ENCODE peak calls at places on chromosomes 2 and 18, in five cellular contexts. B is Panc1, M is sigmoid colon, O is suprapubic skin, K is GM12891. Y is an unnamed sample.

GRCh38 chr2:117931978-117932377 is 81.9 kb downstream of the CCDC93 start:
- DNase-seq in O (no peak), K (no peak), M (no peak), B (no peak), Y (no peak)

GRCh38 chr2:148259674-148260073 is 238.8 kb downstream of the MBD5 start:
- DNase-seq in O (no peak), M (no peak), K (no peak), B (no peak), Y (no peak)

GRCh38 chr18:79856119-79857080 is 58.7 kb downstream of the KCNG2 start:
- DNase-seq in O (no peak), M (no peak), B (no peak), K (peak; percentile 65), Y (peak; percentile 75)

GRCh38 chr2:6932833-6933232 is 15.6 kb downstream of the RNF144A start:
- DNase-seq in M (no peak), O (no peak), K (no peak), B (no peak), Y (no peak)

GRCh38 chr2:145748927-145749326 is 1229.0 kb upstream of the ZEB2 start:
- DNase-seq in K (no peak), O (no peak), B (no peak), M (no peak), Y (no peak)

GRCh38 chr2:223041527-223042109 is 10.4 kb upstream of the KCNE4 start:
- DNase-seq in M (peak; percentile 88), K (no peak), B (peak; percentile 30), O (peak; percentile 78), Y (no peak)

GRCh38 chr18:39188278-39188677 is 1622.7 kb upstream of the CELF4 start:
- DNase-seq in B (no peak), O (no peak), K (no peak), M (no peak), Y (no peak)

GRCh38 chr2:84481702-84482101 is 22.6 kb upstream of the SUCLG1 start:
- DNase-seq in M (no peak), B (no peak), O (no peak), K (no peak), Y (no peak)

GRCh38 chr2:234392230-234392629 is 104.7 kb downstream of the ARL4C start:
- DNase-seq in O (no peak), M (no peak), K (no peak), B (no peak), Y (no peak)

GRCh38 chr2:173761603-173762119 is 203.5 kb downstream of the SP3 start:
- DNase-seq in O (no peak), K (no peak), B (no peak), M (no peak), Y (no peak)

GRCh38 chr18:61308795-61309393 is 24.3 kb upstream of the CDH20 start:
- DNase-seq in B (no peak), M (no peak), K (no peak), O (no peak), Y (no peak)

GRCh38 chr18:48539406-48540328 is 836 bp downstream of the CTIF start:
- DNase-seq in O (peak; percentile 71), K (peak; percentile 33), B (no peak), M (peak; percentile 79), Y (peak; percentile 87)

GRCh38 chr18:2513616-2514015 is 57.7 kb downstream of the METTL4 start:
- DNase-seq in B (no peak), O (no peak), K (no peak), M (no peak), Y (no peak)

GRCh38 chr2:39780825-39781600 is 2.0 kb upstream of the THUMPD2 start:
- DNase-seq in M (no peak), B (no peak), K (no peak), O (no peak), Y (no peak)

GRCh38 chr2:240305369-240305962 is 130.0 kb upstream of the GPC1 start:
- DNase-seq in O (no peak), K (no peak), B (no peak), M (no peak), Y (peak; percentile 4)

DNA sequence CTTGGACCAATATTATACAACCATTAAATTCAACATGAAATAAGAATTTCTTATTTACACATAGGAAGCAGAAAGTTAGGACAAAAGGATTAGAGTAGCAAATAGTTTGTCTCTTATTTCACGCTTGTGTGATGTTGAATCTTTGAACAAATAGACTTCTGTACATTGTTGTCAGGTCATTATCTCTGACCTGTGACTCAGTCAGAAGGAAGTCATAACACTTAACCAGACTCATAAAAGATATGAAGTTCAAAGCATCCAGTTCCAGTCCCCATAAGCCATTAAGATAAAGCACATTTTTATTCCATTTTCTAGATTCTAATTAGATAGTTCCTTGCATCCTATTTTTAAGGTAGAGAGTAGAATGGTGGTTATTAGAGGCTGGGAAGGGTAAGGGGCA is 130.8 kb downstream of the UPP2 start:
- DNase-seq in B (no peak), O (no peak), M (no peak), K (no peak), Y (no peak)
- TF ChIP-seq POLR2AphosphoS5 in B (no peak), O (no peak), M (no peak), K (no peak), Y (no peak)

GRCh38 chr2:204354442-204354856 is 190.8 kb upstream of the PARD3B start:
- DNase-seq in K (no peak), M (no peak), B (no peak), O (no peak), Y (no peak)
- TF ChIP-seq POLR2AphosphoS5 in K (no peak), M (no peak), B (no peak), O (no peak), Y (no peak)

DNA sequence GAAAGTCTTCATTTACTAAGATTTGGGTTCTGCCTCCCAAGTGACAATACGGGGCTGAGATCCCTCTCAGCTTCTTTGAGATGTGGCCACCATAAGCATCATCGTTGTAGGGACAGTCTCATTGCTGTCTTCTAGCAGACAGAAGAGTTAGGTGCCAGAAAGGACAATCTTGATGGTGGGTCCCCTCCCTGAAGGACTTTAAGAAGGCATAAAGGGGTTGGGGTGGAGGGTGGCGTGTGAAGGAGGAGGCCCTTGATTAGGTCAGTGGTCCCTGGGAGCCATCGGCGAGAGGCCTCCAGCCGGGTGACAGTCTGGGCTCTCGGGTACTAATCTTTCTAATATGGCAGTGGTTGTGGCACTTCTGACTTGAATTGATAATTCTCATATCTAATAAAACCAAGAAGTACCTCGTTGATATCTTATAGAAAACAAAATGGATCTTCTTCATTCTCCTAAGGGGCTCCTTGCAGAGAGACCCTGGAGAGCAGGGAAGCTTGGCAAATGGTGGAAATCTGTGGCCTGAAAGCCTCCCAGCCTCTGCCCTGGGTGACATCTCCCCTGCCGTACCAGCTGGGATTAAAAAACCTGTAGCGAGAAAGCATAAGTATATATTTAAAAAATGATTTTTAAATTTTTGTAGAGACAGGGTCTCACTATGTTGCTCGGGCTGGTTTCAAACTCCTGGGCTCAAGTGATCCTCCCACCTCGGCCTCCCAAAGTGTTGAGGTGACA is 7.2 kb upstream of the PSMD1 start:
- DNase-seq in B (no peak), M (no peak), K (no peak), O (no peak), Y (no peak)
- TF ChIP-seq POLR2AphosphoS5 in B (no peak), M (no peak), K (no peak), O (no peak), Y (no peak)

DNA sequence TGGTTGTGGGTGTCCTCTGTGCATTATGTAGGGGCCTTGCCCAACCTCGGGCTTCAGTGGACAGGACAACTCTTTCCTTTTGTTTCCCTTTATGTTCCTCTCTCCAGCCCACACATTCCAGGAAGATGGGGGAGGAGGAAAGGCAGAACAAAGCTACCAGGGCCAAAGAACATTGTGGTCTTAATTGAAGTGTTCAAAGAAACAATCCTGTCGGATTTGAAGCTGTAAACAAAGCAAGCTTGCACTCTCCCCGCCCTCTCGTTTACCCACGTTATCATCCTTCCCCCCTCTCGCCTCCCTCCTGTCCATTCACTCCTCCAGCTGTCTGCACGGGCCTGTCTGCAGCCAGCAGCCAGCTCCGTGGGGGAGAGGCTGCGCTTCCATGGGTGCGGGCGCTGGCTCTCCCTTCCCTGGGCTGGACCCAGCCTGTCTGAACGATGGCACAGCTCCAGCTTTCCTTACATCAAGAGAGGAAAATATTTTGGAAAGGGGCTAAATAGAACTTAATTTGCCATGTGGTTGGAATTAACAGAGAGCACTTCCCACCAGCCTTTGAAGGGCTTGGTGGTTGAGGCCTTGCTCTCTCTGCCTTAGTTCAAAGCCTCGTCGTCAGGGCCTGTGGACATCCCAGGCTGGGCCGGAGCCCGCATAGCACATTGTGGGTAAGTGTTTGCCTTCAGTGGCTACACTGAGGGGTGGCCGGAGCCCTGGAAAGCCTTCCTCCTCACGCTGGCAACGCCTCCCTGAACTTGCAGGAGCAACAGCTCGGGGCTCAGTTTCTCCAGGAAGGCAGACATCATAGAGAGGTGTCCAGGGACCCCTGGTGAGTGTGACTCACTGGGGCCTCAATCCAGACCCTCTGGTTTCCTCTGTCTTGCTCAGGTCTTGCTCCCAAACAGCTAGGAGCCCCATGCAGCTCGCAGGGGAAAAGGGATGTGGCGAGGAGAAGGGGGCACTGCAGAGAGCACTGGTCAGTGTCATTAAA is 60.6 kb upstream of the HS6ST1 start:
- DNase-seq in M (peak; percentile 88), K (no peak), B (no peak), O (peak; percentile 73), Y (peak; percentile 75)
- TF ChIP-seq POLR2AphosphoS5 in M (peak; percentile 72), K (no peak), B (no peak), O (no peak), Y (peak; percentile 78)

GRCh38 chr18:50428531-50429206 is 53.8 kb downstream of the SKA1 start:
- DNase-seq in B (no peak), K (no peak), M (no peak), O (no peak), Y (no peak)

GRCh38 chr18:50422286-50422898 is 47.5 kb downstream of the SKA1 start:
- DNase-seq in K (no peak), M (no peak), O (no peak), B (no peak), Y (no peak)

GRCh38 chr18:50429207-50429948 is 54.5 kb downstream of the SKA1 start:
- DNase-seq in K (no peak), B (no peak), O (no peak), M (no peak), Y (no peak)

GRCh38 chr18:50427896-50428295 is 53.0 kb downstream of the SKA1 start:
- DNase-seq in B (no peak), K (no peak), M (no peak), O (no peak), Y (no peak)

DNA sequence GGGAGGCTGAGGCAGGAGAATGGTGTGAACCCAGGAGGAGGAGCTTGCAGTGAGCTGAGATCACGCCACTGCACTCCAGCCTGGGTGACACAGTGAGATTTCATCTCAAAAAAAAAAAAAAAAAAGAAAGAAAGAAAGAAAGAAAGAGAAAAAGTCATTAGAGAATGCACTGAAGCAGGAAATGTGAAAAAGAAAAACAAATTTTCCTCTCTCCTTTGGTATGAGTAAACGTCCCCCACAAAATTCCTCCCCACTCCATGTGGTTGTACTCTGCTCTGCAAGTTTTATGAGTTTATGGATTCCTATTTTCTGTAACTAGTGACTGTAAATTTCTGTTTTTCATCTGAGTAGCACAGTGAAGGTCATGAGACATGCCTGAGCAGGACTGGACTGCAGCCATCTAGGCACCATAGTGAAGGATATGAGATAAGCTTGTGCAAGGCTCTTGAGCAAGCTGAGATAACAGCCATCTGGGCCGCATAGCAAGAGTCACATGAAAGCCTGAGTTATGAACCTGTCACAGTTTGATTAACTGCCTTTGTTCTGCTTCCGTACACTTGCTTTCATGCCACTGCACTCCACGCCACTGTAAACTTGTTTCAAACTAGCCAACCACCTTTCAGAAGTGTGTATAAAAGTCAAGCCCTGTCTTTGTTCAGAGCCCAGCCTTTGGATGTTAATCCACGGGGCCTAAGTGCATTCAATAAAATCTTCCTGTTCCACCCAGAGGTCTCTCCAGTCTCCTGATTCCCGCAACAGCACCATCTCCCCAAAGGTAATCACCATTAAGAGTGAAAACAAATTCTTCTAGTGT is 50.2 kb downstream of the SKA1 start:
- DNase-seq in B (no peak), O (no peak), M (no peak), K (no peak), Y (no peak)
- TF ChIP-seq POLR2AphosphoS5 in B (no peak), O (no peak), M (no peak), K (no peak), Y (no peak)

Y was measured in spleen.